ENCODE peak calls at places on chromosomes 1 and 21, in seven cellular contexts. L, K, S, X, B, W and E are unnamed samples.

GRCh38 chr21:28111151-28111619 is 881.5 kb downstream of the LTN1 start:
- DNase-seq in L (peak), K (peak), S (no peak), X (no peak), B (no peak), W (peak), E (no peak)

GRCh38 chr1:21397813-21398188 is 42.1 kb upstream of the NBPF3 start:
- DNase-seq in L (no peak), K (no peak), S (no peak), X (no peak), B (no peak), W (no peak), E (peak)

GRCh38 chr1:153343040-153343681 is 5.5 kb downstream of the PGLYRP4 start:
- DNase-seq in L (no peak), K (no peak), S (no peak), X (no peak), B (no peak), W (no peak), E (no peak)

GRCh38 chr1:163440090-163440489 is 118.3 kb downstream of the NUF2 start:
- DNase-seq in L (no peak), K (no peak), S (no peak), X (no peak), B (no peak), W (no peak), E (no peak)

GRCh38 chr1:216310776-216311175 is 112.5 kb downstream of the USH2A start:
- DNase-seq in L (no peak), K (peak), S (no peak), X (no peak), B (peak), W (peak), E (peak)

GRCh38 chr21:25323356-25323949 is 283.8 kb downstream of the MRPL39 start:
- DNase-seq in L (peak), K (peak), S (no peak), X (no peak), B (no peak), W (no peak), E (no peak)

GRCh38 chr1:104780470-104781078 is 1030.9 kb downstream of the AMY1C start:
- DNase-seq in L (peak), K (peak), S (no peak), X (no peak), B (peak), W (no peak), E (peak)

GRCh38 chr1:92583821-92584760 is 97.4 kb upstream of the GFI1 start:
- DNase-seq in L (peak), K (peak), S (no peak), X (no peak), B (peak), W (peak), E (no peak)

GRCh38 chr1:207745285-207745684 is 6.6 kb upstream of the CD46 start:
- DNase-seq in L (no peak), K (peak), S (no peak), X (no peak), B (no peak), W (no peak), E (no peak)

GRCh38 chr1:217048104-217048707 is 325.0 kb upstream of the ESRRG start:
- DNase-seq in L (no peak), K (peak), S (no peak), X (no peak), B (no peak), W (no peak), E (peak)

GRCh38 chr1:110155878-110156522 is 5.7 kb downstream of the SLC6A17 start:
- DNase-seq in L (peak), K (peak), S (no peak), X (peak), B (peak), W (peak), E (peak)

GRCh38 chr1:167927075-167927754 is 9.3 kb upstream of the DCAF6 start:
- DNase-seq in L (no peak), K (no peak), S (no peak), X (no peak), B (no peak), W (no peak), E (no peak)

GRCh38 chr1:43444827-43445225 is 8.9 kb downstream of the HYI start:
- DNase-seq in L (peak), K (no peak), S (no peak), X (no peak), B (no peak), W (no peak), E (no peak)

GRCh38 chr1:21069549-21069948 is 107.1 kb downstream of the EIF4G3 start:
- DNase-seq in L (no peak), K (peak), S (no peak), X (no peak), B (no peak), W (peak), E (no peak)

GRCh38 chr1:55418625-55419024 is 203.5 kb upstream of the USP24 start:
- DNase-seq in L (no peak), K (no peak), S (no peak), X (no peak), B (no peak), W (no peak), E (no peak)

GRCh38 chr1:55210990-55211389 is 4.2 kb downstream of the USP24 start:
- DNase-seq in L (peak), K (no peak), S (no peak), X (no peak), B (no peak), W (no peak), E (no peak)

GRCh38 chr1:1629430-1630190 is 2.4 kb upstream of the MMP23B start:
- DNase-seq in L (no peak), K (no peak), S (no peak), X (peak), B (no peak), W (no peak), E (no peak)

GRCh38 chr1:201110616-201111015 is 1.6 kb downstream of the CACNA1S start:
- DNase-seq in L (no peak), K (no peak), S (no peak), X (no peak), B (no peak), W (no peak), E (no peak)

GRCh38 chr1:180501865-180502360 is 464 bp downstream of the ACBD6 start:
- DNase-seq in L (no peak), K (no peak), S (no peak), X (no peak), B (peak), W (no peak), E (no peak)

GRCh38 chr1:40385437-40386310 is 12.1 kb downstream of the SMAP2 start:
- DNase-seq in L (peak), K (peak), S (no peak), X (peak), B (no peak), W (no peak), E (no peak)

GRCh38 chr1:22600071-22600816 is 36.2 kb upstream of the C1QA start:
- DNase-seq in L (no peak), K (no peak), S (no peak), X (no peak), B (peak), W (no peak), E (no peak)

GRCh38 chr1:222126052-222126451 is 384.2 kb upstream of the DUSP10 start:
- DNase-seq in L (no peak), K (no peak), S (no peak), X (no peak), B (no peak), W (no peak), E (no peak)

GRCh38 chr1:42745851-42746250 is 5.8 kb upstream of the CLDN19 start:
- DNase-seq in L (no peak), K (no peak), S (no peak), X (no peak), B (no peak), W (no peak), E (no peak)

GRCh38 chr1:43799656-43800629 is 92.6 kb downstream of the ST3GAL3 start:
- DNase-seq in L (no peak), K (peak), S (no peak), X (no peak), B (no peak), W (peak), E (no peak)

GRCh38 chr1:23103001-23103879 is 65.4 kb downstream of the LUZP1 start:
- DNase-seq in L (peak), K (peak), S (no peak), X (peak), B (peak), W (no peak), E (no peak)

GRCh38 chr1:155226910-155227260 is 18.4 kb downstream of the MTX1 start:
- DNase-seq in L (no peak), K (peak), S (no peak), X (no peak), B (no peak), W (no peak), E (peak)

GRCh38 chr1:235421751-235422150 is 54.5 kb downstream of the TBCE start:
- DNase-seq in L (no peak), K (no peak), S (no peak), X (no peak), B (no peak), W (no peak), E (no peak)

GRCh38 chr1:203075249-203076030 is 10.4 kb downstream of the MYOG start:
- DNase-seq in L (no peak), K (no peak), S (no peak), X (no peak), B (no peak), W (no peak), E (no peak)

GRCh38 chr1:52003877-52004276 is 13.4 kb upstream of the RAB3B start:
- DNase-seq in L (no peak), K (no peak), S (no peak), X (no peak), B (no peak), W (no peak), E (no peak)

GRCh38 chr1:112358798-112359408 is 37.1 kb upstream of the CTTNBP2NL start:
- DNase-seq in L (peak), K (peak), S (peak), X (peak), B (peak), W (peak), E (peak)

GRCh38 chr1:183243190-183244065 is 57.4 kb downstream of the LAMC2 start:
- DNase-seq in L (no peak), K (peak), S (no peak), X (no peak), B (no peak), W (no peak), E (no peak)

GRCh38 chr1:14113841-14114567 is 414.0 kb downstream of the PRDM2 start:
- DNase-seq in L (no peak), K (peak), S (no peak), X (no peak), B (peak), W (no peak), E (peak)

GRCh38 chr1:224592636-224593579 is 23.2 kb upstream of the CNIH3 start:
- DNase-seq in L (no peak), K (peak), S (no peak), X (no peak), B (peak), W (peak), E (no peak)

GRCh38 chr1:12411747-12412146 is 181.9 kb downstream of the VPS13D start:
- DNase-seq in L (no peak), K (no peak), S (no peak), X (no peak), B (no peak), W (no peak), E (no peak)

GRCh38 chr1:41751804-41752513 is 166.8 kb downstream of the HIVEP3 start:
- DNase-seq in L (peak), K (peak), S (no peak), X (no peak), B (no peak), W (no peak), E (no peak)

GRCh38 chr1:15680131-15680530 is 4.0 kb upstream of the PLEKHM2 start:
- DNase-seq in L (no peak), K (peak), S (no peak), X (no peak), B (peak), W (peak), E (no peak)

GRCh38 chr1:215132156-215132555 is 49.6 kb downstream of the KCNK2 start:
- DNase-seq in L (no peak), K (peak), S (no peak), X (no peak), B (no peak), W (no peak), E (no peak)

GRCh38 chr1:214791961-214792360 is 189.0 kb downstream of the CENPF start:
- DNase-seq in L (no peak), K (no peak), S (no peak), X (no peak), B (no peak), W (no peak), E (no peak)

DNA sequence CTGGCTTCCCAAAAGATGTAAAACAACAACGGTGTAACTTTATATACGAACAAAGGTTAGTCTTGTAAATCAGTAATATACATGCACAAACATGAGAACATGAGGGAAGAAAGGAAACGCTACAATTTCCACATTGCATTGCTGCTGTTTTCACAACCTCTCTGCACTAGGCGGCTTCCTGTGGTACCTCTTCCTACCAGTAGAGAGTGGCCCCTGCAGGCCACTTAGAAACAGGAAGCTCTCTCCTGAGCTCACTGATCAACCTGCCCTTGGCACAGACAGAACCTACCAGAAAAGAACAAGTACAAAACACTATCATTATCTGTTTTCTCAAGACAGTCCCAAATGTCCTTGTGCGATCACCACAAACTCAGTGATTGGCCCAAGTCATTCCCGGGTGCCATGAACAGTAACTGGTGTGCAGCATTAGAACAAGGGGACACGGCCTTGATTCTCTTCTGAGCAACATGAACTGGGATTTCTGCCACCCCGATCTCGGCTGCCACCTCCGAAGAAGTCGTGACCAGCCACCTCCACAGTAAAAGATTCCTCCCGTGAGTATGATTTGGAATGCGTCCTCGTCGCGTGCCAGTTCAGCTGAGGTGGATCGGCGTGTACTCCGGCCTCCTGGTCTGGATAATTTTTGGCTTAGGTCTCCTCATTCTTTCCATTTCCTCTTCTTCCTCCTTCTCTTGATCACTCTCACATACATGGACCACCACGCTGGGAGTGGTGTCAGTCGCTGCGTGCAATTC is 5.7 kb upstream of the KCNE1 start:
- DNase-seq in L (peak), K (no peak), S (no peak), X (no peak), B (no peak), W (no peak), E (no peak)
- TF ChIP-seq CTCF in L (peak), K (no peak), S (no peak), X (no peak), B (no peak), W (peak), E (peak)

DNA sequence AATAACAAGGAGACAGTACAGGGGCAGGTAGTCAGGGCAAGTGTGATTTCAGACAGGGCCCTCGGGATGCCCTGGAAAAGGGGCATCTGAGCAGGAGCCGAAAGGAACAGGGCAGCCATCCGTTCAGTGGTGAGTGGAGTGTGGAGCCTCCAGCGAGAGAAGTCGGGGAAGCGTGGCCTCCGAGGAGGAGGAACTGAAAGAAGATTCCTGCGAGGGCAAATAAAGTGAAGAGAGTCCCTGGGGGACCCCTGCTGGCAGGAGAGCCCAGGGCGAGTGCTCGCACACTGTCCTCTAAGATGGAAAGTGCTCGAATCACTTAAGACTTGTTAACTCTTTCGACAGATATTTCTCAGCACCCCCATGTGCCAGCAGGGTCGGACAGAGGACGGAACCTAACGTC is 3.5 kb upstream of the UTS2 start:
- DNase-seq in L (no peak), K (peak), S (no peak), X (no peak), B (no peak), W (no peak), E (no peak)
- TF ChIP-seq CTCF in L (peak), K (no peak), S (no peak), X (no peak), B (no peak), W (peak), E (peak)

GRCh38 chr1:3065396-3065795 is 3.6 kb upstream of the PRDM16 start:
- DNase-seq in L (no peak), K (no peak), S (no peak), X (no peak), B (no peak), W (no peak), E (no peak)

GRCh38 chr1:3065797-3066196 is 3.2 kb upstream of the PRDM16 start:
- DNase-seq in L (no peak), K (no peak), S (no peak), X (no peak), B (no peak), W (no peak), E (no peak)

GRCh38 chr1:3066826-3067225 is 2.2 kb upstream of the PRDM16 start:
- DNase-seq in L (no peak), K (no peak), S (peak), X (no peak), B (no peak), W (no peak), E (no peak)

GRCh38 chr1:3067301-3067670 is 1.7 kb upstream of the PRDM16 start:
- DNase-seq in L (no peak), K (no peak), S (no peak), X (no peak), B (no peak), W (no peak), E (no peak)

GRCh38 chr1:3066250-3066711 is 2.7 kb upstream of the PRDM16 start:
- DNase-seq in L (no peak), K (peak), S (peak), X (no peak), B (no peak), W (no peak), E (peak)
- TF ChIP-seq CTCF in L (peak), K (peak), S (peak), X (no peak), B (no peak), W (peak), E (peak)

GRCh38 chr1:77287535-77287934 is 5.7 kb downstream of the AK5 start:
- DNase-seq in L (no peak), K (no peak), S (no peak), X (no peak), B (no peak), W (no peak), E (no peak)
- TF ChIP-seq CTCF in L (no peak), K (no peak), S (no peak), X (no peak), B (no peak), W (no peak), E (no peak)

DNA sequence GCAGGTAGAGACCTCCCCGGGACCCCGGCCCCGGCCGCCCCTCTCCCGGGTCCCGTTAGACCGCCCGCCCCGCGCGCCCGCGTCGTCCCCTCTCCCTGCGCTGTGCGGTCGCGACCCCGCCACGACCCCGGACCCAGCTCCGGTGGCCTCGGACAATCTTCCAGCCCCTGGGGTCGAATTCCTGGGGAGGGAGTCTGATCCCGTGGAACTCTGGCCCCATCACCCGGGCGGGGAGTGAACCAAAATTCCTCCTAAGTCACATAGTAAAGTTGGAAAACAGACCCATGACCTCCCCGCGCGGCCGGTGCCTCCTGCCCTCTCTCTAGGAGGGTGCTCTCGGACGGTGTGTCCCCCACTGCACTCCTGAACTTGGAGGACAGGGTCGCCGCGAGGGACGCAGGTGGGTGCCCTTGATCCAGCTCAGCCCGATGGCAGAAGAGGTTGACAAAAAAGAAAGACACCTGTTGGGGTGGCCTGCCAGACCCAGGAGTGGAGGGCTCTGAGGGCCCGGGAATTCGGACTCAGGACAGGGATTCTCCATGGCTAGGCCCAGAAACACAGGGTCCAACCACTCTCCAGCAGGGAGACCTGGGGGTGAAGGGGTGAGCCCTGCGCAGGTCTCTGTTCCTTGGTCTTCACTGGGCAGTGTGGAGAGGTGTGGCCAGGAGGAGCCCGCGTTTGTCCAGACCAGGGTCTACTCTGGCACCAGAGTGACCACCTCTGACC is 451 bp downstream of the ADAMTSL4 start:
- DNase-seq in L (no peak), K (no peak), S (no peak), X (peak), B (peak), W (no peak), E (no peak)
- TF ChIP-seq CTCF in L (no peak), K (peak), S (no peak), X (no peak), B (no peak), W (peak), E (no peak)

GRCh38 chr21:36388076-36388475 is 2.9 kb downstream of the CHAF1B start:
- DNase-seq in L (no peak), K (no peak), S (no peak), X (no peak), B (no peak), W (no peak), E (no peak)

GRCh38 chr21:36384885-36385232 is 333 bp upstream of the CHAF1B start:
- DNase-seq in L (no peak), K (no peak), S (no peak), X (no peak), B (no peak), W (no peak), E (no peak)

GRCh38 chr21:36385233-36385908 is at the start of gene CHAF1B:
- DNase-seq in L (peak), K (peak), S (no peak), X (peak), B (peak), W (peak), E (peak)

GRCh38 chr21:36385909-36386642 is 884 bp downstream of the CHAF1B start:
- DNase-seq in L (peak), K (peak), S (no peak), X (no peak), B (no peak), W (no peak), E (no peak)

DNA sequence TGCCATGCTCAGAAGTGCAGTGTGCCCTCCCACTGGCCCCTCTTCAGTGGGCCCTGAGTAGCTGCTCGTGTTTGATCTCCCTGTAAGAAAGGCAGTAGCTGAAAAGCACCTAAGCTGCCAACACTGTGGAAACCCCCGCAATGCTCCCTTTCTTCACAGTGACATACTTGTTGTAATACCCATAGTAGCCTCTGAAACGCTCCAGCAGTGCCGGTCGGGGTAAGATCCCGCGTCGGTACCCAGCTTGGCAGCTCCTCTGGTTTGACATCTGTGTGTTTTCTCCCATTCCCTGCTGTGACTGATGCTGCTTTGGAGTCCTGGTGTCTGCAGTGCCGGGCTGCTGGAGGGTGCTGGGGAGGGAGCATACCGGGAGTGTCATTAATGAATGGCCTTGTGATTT is 3.6 kb downstream of the CHAF1B start:
- DNase-seq in L (no peak), K (peak), S (no peak), X (no peak), B (peak), W (no peak), E (no peak)
- TF ChIP-seq CTCF in L (no peak), K (no peak), S (peak), X (no peak), B (no peak), W (peak), E (peak)